ENCODE peak calls at places on chromosomes 16 and 17, in nine cellular contexts. S is PC-3, L is esophagus muscularis mucosa, T is fibroblast of mammary gland, K is T-cell, X is HTR-8/SVneo, M is stomach, E is Daoy, A is smooth muscle cell of the brain vasculature. U is an unnamed sample.

GRCh38 chr17:80866050-80866793 is 125.4 kb upstream of the CHMP6 start:
- DNase-seq in S (peak; percentile 73), L (no peak), T (peak; percentile 65), K (peak; percentile 44), X (peak; percentile 61), M (peak; percentile 62), E (peak; percentile 71), A (no peak), U (peak; percentile 62)

GRCh38 chr17:60154616-60155426 is 5.0 kb downstream of the CA4 start:
- DNase-seq in S (peak; percentile 71), L (no peak), T (peak; percentile 95), K (no peak), X (no peak), M (peak; percentile 73), E (peak; percentile 51), A (no peak), U (peak; percentile 36)

GRCh38 chr17:58318065-58318481 is 10.5 kb downstream of the TSPOAP1 start:
- DNase-seq in S (no peak), L (no peak), T (no peak), K (peak; percentile 22), X (no peak), M (no peak), E (no peak), A (no peak), U (no peak)

GRCh38 chr17:48352630-48353029 is 77.4 kb downstream of the SKAP1 start:
- DNase-seq in S (peak; percentile 39), L (no peak), T (peak; percentile 42), K (no peak), X (no peak), M (no peak), E (peak; percentile 6), A (no peak), U (peak; percentile 28)

GRCh38 chr16:912684-913613 is 57.8 kb downstream of the LMF1 start:
- DNase-seq in S (no peak), L (no peak), T (no peak), K (no peak), X (no peak), M (peak; percentile 80), E (no peak), A (no peak), U (no peak)

GRCh38 chr17:46742539-46743270 is 75.8 kb downstream of the WNT3 start:
- DNase-seq in S (peak; percentile 93), L (no peak), T (peak; percentile 96), K (no peak), X (peak; percentile 91), M (no peak), E (peak; percentile 92), A (peak; percentile 36), U (peak; percentile 91)

GRCh38 chr17:69055334-69055733 is 5.4 kb downstream of the ABCA9 start:
- DNase-seq in S (no peak), L (no peak), T (no peak), K (no peak), X (no peak), M (no peak), E (no peak), A (no peak), U (no peak)

GRCh38 chr17:74682442-74683190 is 30.1 kb downstream of the CD300LF start:
- DNase-seq in S (no peak), L (no peak), T (no peak), K (no peak), X (no peak), M (no peak), E (no peak), A (no peak), U (no peak)